ENCODE peak calls at places on chromosomes 7 and 10, in six cellular contexts. J is GM23248; I is heart right ventricle; C is heart left ventricle; Y is right atrium auricular region; B is CD8-positive, alpha-beta T cell. A is an unnamed sample. For H3K9me3, the result is how much of the 10 kb centered on the place peaks cover.

GRCh38 chr10:126478600-126478999 is 90.3 kb upstream of the ADAM12 start:
- DNase-seq in J (no peak), B (no peak), I (no peak), C (no peak), Y (peak), A (no peak)

GRCh38 chr7:60706-61105 is 131.7 kb upstream of the FAM20C start:
- DNase-seq in B (no peak), Y (no peak), I (no peak), C (peak), J (no peak), A (peak)

GRCh38 chr10:72077275-72077990 is 10.9 kb downstream of the SPOCK2 start:
- DNase-seq in B (no peak), I (no peak), C (no peak), Y (no peak), J (no peak), A (no peak)

GRCh38 chr7:36216063-36216684 is 63.1 kb downstream of the EEPD1 start:
- DNase-seq in B (no peak), C (no peak), J (peak), I (no peak), Y (no peak), A (no peak)

GRCh38 chr10:82321734-82322133 is 446.7 kb downstream of the NRG3 start:
- DNase-seq in C (no peak), I (no peak), Y (no peak), B (no peak), J (no peak), A (no peak)

GRCh38 chr7:83439021-83439420 is 209.9 kb downstream of the SEMA3E start:
- DNase-seq in Y (no peak), J (no peak), I (no peak), B (no peak), C (no peak), A (no peak)

GRCh38 chr7:41745451-41745850 is 42.6 kb upstream of the INHBA start:
- DNase-seq in B (no peak), Y (no peak), J (peak), I (no peak), C (no peak), A (no peak)

GRCh38 chr7:157690058-157690832 is 353.4 kb downstream of the DNAJB6 start:
- DNase-seq in I (no peak), C (no peak), J (peak), Y (no peak), B (no peak), A (peak)

GRCh38 chr10:35942052-35942451 is 300.0 kb upstream of the FZD8 start:
- DNase-seq in C (peak), I (no peak), J (no peak), Y (no peak), B (no peak), A (no peak)

GRCh38 chr7:155584763-155585531 is 38.6 kb upstream of the CNPY1 start:
- DNase-seq in Y (no peak), B (no peak), J (peak), C (no peak), I (no peak), A (no peak)

GRCh38 chr10:79292789-79293746 is 54.2 kb upstream of the PPIF start:
- DNase-seq in B (peak), Y (no peak), C (no peak), J (peak), I (no peak), A (peak)

GRCh38 chr7:29556405-29557195 is 7.0 kb upstream of the PRR15 start:
- DNase-seq in J (no peak), Y (no peak), B (no peak), C (no peak), I (no peak), A (no peak)

GRCh38 chr7:127713758-127714157 is 61.8 kb downstream of the SND1 start:
- DNase-seq in I (no peak), Y (no peak), B (no peak), C (no peak), J (no peak), A (no peak)

GRCh38 chr10:100882681-100883321 is 30.0 kb upstream of the SLF2 start:
- DNase-seq in J (peak), B (no peak), C (no peak), Y (no peak), I (no peak), A (no peak)

DNA sequence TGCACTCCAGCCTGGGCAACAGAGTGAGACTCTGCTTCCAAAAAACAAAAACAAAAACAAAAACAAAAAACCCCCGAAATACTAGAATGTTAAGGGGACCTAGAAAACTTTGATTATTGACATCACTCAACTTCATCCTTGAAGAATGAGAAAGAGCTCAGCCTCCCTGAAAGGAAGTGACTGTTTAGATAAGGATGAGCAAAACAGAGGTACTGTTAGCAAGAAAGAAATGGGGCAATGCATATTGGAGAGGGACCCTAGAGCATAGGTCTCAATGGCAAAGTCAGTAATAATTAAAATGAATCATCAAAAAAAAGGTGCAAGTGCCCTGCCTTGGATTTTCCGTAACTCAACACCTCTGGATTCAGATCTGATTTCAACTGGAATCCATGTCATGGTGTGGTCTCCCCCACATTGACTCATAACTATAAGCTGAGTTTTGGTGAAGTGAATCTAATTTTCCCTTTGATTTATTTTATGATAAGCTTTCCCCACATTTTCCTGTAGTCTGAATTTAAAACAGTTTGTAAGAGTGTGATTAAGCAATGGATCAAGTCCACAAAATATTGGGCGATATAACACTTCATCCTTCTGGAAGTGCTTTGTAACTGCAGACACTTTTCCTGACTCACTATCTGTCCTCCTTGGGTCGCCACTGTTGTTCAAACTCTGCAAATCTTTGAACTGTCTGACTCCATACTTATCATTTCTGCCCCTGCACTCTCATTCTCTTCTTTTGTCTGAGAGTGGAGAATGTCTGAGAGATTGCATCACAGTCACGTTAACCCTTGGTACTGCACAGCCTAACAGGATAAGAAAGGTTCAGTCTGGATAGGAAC is 224.8 kb upstream of the LYZL1 start:
- DNase-seq in C (no peak), I (no peak), J (peak), Y (no peak), B (no peak), A (no peak)
- H3K27ac ChIP-seq in C (no peak), I (no peak), J (no peak), Y (no peak), B (no peak), A (no peak)

GRCh38 chr7:64528770-64529169 is 34.1 kb downstream of the ZNF680 start:
- DNase-seq in C (no peak), B (no peak), J (no peak), I (no peak), Y (no peak), A (no peak)

GRCh38 chr7:64533756-64534155 is 29.1 kb downstream of the ZNF680 start:
- DNase-seq in J (no peak), C (no peak), Y (no peak), B (no peak), I (no peak), A (no peak)
- H3K9me3 ChIP-seq in J (under half), C (under half), Y (under half), B (under half), I (under half), A (under half)

DNA sequence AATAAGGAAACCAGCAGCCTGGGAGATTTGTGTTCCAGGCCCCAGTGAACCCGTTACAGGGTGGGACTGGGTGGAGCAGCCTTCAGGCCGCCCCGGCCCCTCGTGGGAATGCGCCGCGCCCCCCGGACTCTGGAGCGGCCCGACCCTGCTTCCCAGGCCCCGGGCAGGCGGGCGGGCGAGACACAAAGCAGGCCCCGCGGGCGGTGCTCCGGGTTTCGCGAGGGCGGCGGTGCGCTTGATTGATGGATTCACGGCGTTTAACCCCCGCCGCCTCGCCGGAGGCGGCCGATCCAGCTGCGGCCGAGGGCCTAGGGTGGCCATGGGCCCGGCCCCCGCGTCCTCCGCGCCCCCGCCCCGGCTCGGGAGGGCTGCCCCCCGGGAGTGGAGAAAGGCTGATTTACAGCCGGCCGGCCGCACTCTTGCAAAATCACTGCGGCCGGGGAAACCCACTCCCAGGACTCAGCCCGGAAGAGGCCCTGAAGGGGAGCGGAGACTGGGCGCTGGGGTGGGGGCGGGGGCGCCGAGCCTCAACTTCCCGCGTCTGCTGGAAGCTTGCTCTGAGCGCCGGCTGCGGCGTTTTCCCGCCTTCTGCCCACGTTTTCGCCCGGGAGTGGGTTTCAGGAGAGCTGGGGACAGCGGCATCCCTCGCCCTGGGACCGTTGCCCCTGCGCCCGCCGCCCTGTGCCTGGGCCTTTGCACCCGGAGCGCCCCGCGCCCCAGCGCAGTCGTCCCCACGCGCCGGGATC is 299.6 kb upstream of the NFE2L3 start:
- DNase-seq in B (no peak), C (no peak), J (peak), Y (no peak), I (peak), A (peak)
- H3K4me3 ChIP-seq in B (no peak), C (peak), J (peak), Y (no peak), I (peak), A (no peak)

DNA sequence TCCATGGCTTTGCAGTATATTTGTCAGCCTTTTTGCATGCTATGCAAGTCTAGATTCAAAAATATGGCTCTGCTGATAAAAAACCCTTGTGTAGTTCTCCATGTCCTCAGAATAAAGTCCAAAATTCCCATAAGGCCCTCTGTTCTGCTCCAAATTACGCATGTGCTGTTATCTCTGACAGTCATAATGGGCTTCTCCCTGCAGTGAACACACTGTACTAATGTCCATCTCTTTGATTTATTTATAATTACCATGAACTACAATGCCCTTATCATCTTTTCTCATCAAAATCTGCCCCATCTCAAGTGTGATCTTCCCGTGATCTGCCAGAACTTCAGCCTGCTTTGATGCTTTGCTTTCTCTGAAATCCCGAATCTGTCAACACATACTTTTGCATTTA is 87.7 kb downstream of the TSPAN12 start:
- DNase-seq in J (no peak), I (no peak), Y (no peak), C (no peak), B (no peak), A (no peak)
- H3K27ac ChIP-seq in J (no peak), I (no peak), Y (no peak), C (no peak), B (no peak), A (no peak)

GRCh38 chr7:152370297-152370696 is 65.5 kb downstream of the KMT2C start:
- DNase-seq in C (no peak), Y (no peak), I (no peak), J (no peak), B (no peak), A (no peak)
- H3K9me3 ChIP-seq in C (under half), Y (under half), I (under half), J (under half), B (under half), A (under half)

DNA sequence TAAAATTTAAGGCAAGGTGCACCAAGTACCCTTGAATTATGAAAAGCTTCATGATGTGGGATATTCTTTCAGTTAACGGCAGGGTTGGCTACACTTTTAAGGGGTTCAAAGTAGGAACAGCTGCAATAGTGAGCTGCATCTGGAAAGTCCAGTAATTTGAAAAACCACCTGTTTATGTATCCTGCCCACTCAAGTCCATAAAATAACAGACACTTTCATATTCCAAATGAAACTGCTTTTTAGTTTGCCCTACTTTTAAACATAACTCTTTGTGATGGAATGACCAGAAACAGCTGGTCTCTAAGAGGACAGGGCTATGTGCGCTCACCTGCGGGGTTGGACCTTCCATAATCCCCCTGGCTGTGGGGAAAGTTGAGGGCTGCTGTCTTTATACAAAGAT is 7.3 kb downstream of the CAV1 start:
- DNase-seq in B (no peak), C (no peak), J (no peak), Y (no peak), I (no peak), A (no peak)
- H3K4me3 ChIP-seq in B (no peak), C (no peak), J (peak), Y (no peak), I (no peak), A (no peak)

GRCh38 chr7:20783716-20784310 is 2.9 kb downstream of the SP8 start:
- DNase-seq in B (no peak), J (peak), C (no peak), Y (no peak), I (peak), A (peak)
- H3K27ac ChIP-seq in B (no peak), J (no peak), C (no peak), Y (no peak), I (no peak), A (no peak)

GRCh38 chr7:146510088-146510680 is 393.6 kb downstream of the CNTNAP2 start:
- DNase-seq in B (no peak), C (no peak), Y (no peak), I (no peak), J (no peak), A (no peak)

DNA sequence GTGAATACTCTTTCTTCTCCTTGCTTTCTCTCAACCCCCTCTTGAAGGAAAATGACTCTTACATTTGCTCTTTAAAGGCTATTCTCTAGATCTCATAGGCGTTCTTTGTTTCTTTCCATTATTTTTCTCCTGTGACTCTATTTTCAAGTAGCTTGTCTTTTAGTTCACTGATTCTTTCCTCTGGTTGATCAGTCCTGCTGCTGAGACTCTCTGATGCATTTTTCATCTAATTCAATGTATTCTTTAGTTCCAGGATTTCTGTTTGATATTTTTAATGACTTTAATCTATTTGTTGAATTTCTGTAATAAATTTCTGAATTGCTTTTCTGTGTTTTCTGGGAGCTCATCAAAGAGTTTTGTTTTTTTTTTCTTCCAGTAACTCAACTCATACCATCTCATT is 397.7 kb downstream of the CNTNAP2 start:
- DNase-seq in J (no peak), Y (no peak), B (no peak), I (no peak), C (no peak), A (no peak)
- H3K9me3 ChIP-seq in J (under half), Y (under half), B (under half), I (under half), C (under half), A (under half)

DNA sequence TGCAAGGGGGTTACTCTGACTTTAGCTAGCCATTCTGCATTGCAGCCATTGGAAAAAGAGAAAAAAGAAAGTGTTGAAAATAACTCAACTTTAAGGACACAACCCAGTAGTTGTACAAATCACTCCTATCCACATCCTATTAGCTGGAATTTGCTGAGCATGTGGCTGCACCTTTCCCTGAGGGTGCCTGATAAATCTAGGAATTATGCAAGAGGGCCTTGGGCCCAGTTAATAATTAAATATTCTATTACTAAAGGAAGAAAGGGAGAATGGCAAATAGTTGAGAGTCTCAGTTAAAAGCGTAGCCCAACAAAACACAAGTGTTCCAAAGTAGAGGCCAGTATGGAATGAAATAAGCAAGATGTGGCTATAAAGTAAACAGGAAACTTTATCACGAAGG is 200.9 kb upstream of the CNTNAP2 start:
- DNase-seq in J (no peak), C (no peak), B (no peak), Y (no peak), I (no peak), A (no peak)
- H3K4me3 ChIP-seq in J (no peak), C (no peak), B (no peak), Y (no peak), I (no peak), A (no peak)

A was measured in left lung.